ENCODE peak calls at places on chromosomes 5 and 9, in eight cellular contexts. One of them, this sample, is unnamed.
A peak's percentile ranks its signal among the peaks of the same experiment; 100 is the strongest.

GRCh38 chr9:129834489-129835127 is 467 bp downstream of the C9orf78 start:
- DNase-seq in ovary: no peak
- DNase-seq in endothelial cell: no peak
- DNase-seq in KG1: no peak
- DNase-seq in fibroblast of lung: no peak
- DNase-seq in GM23248: peak; percentile 65
- DNase-seq in SIG-M5: no peak
- DNase-seq in activated naive CD4-positive, alpha-beta T cell: peak; percentile 31
- DNase-seq in this sample: no peak

GRCh38 chr9:128174062-128174461 is 14.0 kb downstream of the BBLN start:
- DNase-seq in ovary: no peak
- DNase-seq in endothelial cell: no peak
- DNase-seq in KG1: no peak
- DNase-seq in fibroblast of lung: no peak
- DNase-seq in GM23248: no peak
- DNase-seq in SIG-M5: no peak
- DNase-seq in activated naive CD4-positive, alpha-beta T cell: no peak
- DNase-seq in this sample: no peak

GRCh38 chr5:16712178-16712577 is 95.4 kb upstream of the RETREG1 start:
- DNase-seq in ovary: no peak
- DNase-seq in endothelial cell: no peak
- DNase-seq in KG1: no peak
- DNase-seq in fibroblast of lung: no peak
- DNase-seq in GM23248: no peak
- DNase-seq in SIG-M5: no peak
- DNase-seq in activated naive CD4-positive, alpha-beta T cell: no peak
- DNase-seq in this sample: no peak

GRCh38 chr5:159269723-159270122 is 6.6 kb downstream of the UBLCP1 start:
- DNase-seq in ovary: no peak
- DNase-seq in endothelial cell: no peak
- DNase-seq in KG1: no peak
- DNase-seq in fibroblast of lung: no peak
- DNase-seq in GM23248: no peak
- DNase-seq in SIG-M5: no peak
- DNase-seq in activated naive CD4-positive, alpha-beta T cell: no peak
- DNase-seq in this sample: no peak

GRCh38 chr5:14101922-14102321 is 41.2 kb upstream of the TRIO start:
- DNase-seq in ovary: no peak
- DNase-seq in endothelial cell: no peak
- DNase-seq in KG1: no peak
- DNase-seq in fibroblast of lung: peak; percentile 39
- DNase-seq in GM23248: peak; percentile 55
- DNase-seq in SIG-M5: no peak
- DNase-seq in activated naive CD4-positive, alpha-beta T cell: no peak
- DNase-seq in this sample: no peak

GRCh38 chr5:27158775-27159174 is 120.4 kb upstream of the CDH9 start:
- DNase-seq in ovary: no peak
- DNase-seq in endothelial cell: no peak
- DNase-seq in KG1: no peak
- DNase-seq in fibroblast of lung: peak; percentile 47
- DNase-seq in GM23248: no peak
- DNase-seq in SIG-M5: no peak
- DNase-seq in activated naive CD4-positive, alpha-beta T cell: no peak
- DNase-seq in this sample: peak; percentile 36

GRCh38 chr5:175443514-175444059 is 395 bp downstream of the DRD1 start:
- DNase-seq in ovary: no peak
- DNase-seq in endothelial cell: peak; percentile 14
- DNase-seq in KG1: no peak
- DNase-seq in fibroblast of lung: no peak
- DNase-seq in GM23248: peak; percentile 6
- DNase-seq in SIG-M5: no peak
- DNase-seq in activated naive CD4-positive, alpha-beta T cell: no peak
- DNase-seq in this sample: no peak

GRCh38 chr5:171709930-171710329 is 75.7 kb upstream of the SMIM23 start:
- DNase-seq in ovary: no peak
- DNase-seq in endothelial cell: no peak
- DNase-seq in KG1: no peak
- DNase-seq in fibroblast of lung: no peak
- DNase-seq in GM23248: peak; percentile 10
- DNase-seq in SIG-M5: no peak
- DNase-seq in activated naive CD4-positive, alpha-beta T cell: no peak
- DNase-seq in this sample: no peak

GRCh38 chr9:128565578-128565977 is 13.2 kb downstream of the SPTAN1 start:
- DNase-seq in ovary: no peak
- DNase-seq in endothelial cell: no peak
- DNase-seq in KG1: no peak
- DNase-seq in fibroblast of lung: no peak
- DNase-seq in GM23248: no peak
- DNase-seq in SIG-M5: no peak
- DNase-seq in activated naive CD4-positive, alpha-beta T cell: no peak
- DNase-seq in this sample: no peak

GRCh38 chr5:139651863-139652787 is 4.0 kb downstream of the CXXC5 start:
- DNase-seq in ovary: peak; percentile 76
- DNase-seq in endothelial cell: peak; percentile 42
- DNase-seq in KG1: peak; percentile 19
- DNase-seq in fibroblast of lung: peak; percentile 94
- DNase-seq in GM23248: peak; percentile 95
- DNase-seq in SIG-M5: no peak
- DNase-seq in activated naive CD4-positive, alpha-beta T cell: peak; percentile 19
- DNase-seq in this sample: peak; percentile 93

GRCh38 chr9:13354733-13355132 is 75.2 kb upstream of the MPDZ start:
- DNase-seq in ovary: no peak
- DNase-seq in endothelial cell: no peak
- DNase-seq in KG1: no peak
- DNase-seq in fibroblast of lung: peak; percentile 74
- DNase-seq in GM23248: peak; percentile 75
- DNase-seq in SIG-M5: no peak
- DNase-seq in activated naive CD4-positive, alpha-beta T cell: no peak
- DNase-seq in this sample: peak; percentile 11

GRCh38 chr5:151724360-151724759 is 34.1 kb downstream of the ATOX1 start:
- DNase-seq in ovary: no peak
- DNase-seq in endothelial cell: no peak
- DNase-seq in KG1: no peak
- DNase-seq in fibroblast of lung: no peak
- DNase-seq in GM23248: no peak
- DNase-seq in SIG-M5: no peak
- DNase-seq in activated naive CD4-positive, alpha-beta T cell: no peak
- DNase-seq in this sample: no peak

GRCh38 chr5:132504746-132505145 is 14.2 kb upstream of the IRF1 start:
- DNase-seq in ovary: no peak
- DNase-seq in endothelial cell: no peak
- DNase-seq in KG1: no peak
- DNase-seq in fibroblast of lung: no peak
- DNase-seq in GM23248: no peak
- DNase-seq in SIG-M5: no peak
- DNase-seq in activated naive CD4-positive, alpha-beta T cell: no peak
- DNase-seq in this sample: no peak

GRCh38 chr9:92607088-92607487 is 62.8 kb downstream of the IPPK start:
- DNase-seq in ovary: no peak
- DNase-seq in endothelial cell: no peak
- DNase-seq in KG1: no peak
- DNase-seq in fibroblast of lung: peak; percentile 75
- DNase-seq in GM23248: peak; percentile 80
- DNase-seq in SIG-M5: no peak
- DNase-seq in activated naive CD4-positive, alpha-beta T cell: no peak
- DNase-seq in this sample: peak; percentile 70

GRCh38 chr5:90866915-90867715 is 308.5 kb downstream of the ADGRV1 start:
- DNase-seq in ovary: no peak
- DNase-seq in endothelial cell: no peak
- DNase-seq in KG1: no peak
- DNase-seq in fibroblast of lung: peak; percentile 68
- DNase-seq in GM23248: peak; percentile 81
- DNase-seq in SIG-M5: no peak
- DNase-seq in activated naive CD4-positive, alpha-beta T cell: no peak
- DNase-seq in this sample: no peak

GRCh38 chr5:119435436-119436132 is 16.7 kb upstream of the HSD17B4 start:
- DNase-seq in ovary: no peak
- DNase-seq in endothelial cell: peak; percentile 61
- DNase-seq in KG1: no peak
- DNase-seq in fibroblast of lung: peak; percentile 45
- DNase-seq in GM23248: peak; percentile 53
- DNase-seq in SIG-M5: no peak
- DNase-seq in activated naive CD4-positive, alpha-beta T cell: peak; percentile 68
- DNase-seq in this sample: no peak